ENCODE peak calls at places on chromosome 3, in eight cellular contexts. One of them, this sample, is unnamed.

GRCh38 chr3:155859859-155860258 is 5.6 kb upstream of the SLC33A1 start:
- DNase-seq in GM23338: no peak
- DNase-seq in stomach: no peak
- DNase-seq in SK-N-SH: peak; percentile 36
- DNase-seq in breast epithelium: no peak
- DNase-seq in HepG2: peak; percentile 44
- DNase-seq in HCT116: no peak
- DNase-seq in transverse colon: no peak
- DNase-seq in this sample: no peak

GRCh38 chr3:36738701-36739100 is 25.7 kb downstream of the DCLK3 start:
- DNase-seq in breast epithelium: no peak
- DNase-seq in SK-N-SH: no peak
- DNase-seq in GM23338: no peak
- DNase-seq in stomach: no peak
- DNase-seq in transverse colon: no peak
- DNase-seq in HCT116: no peak
- DNase-seq in HepG2: no peak
- DNase-seq in this sample: no peak

GRCh38 chr3:129975332-129976090 is 991 bp downstream of the TRH start:
- DNase-seq in breast epithelium: no peak
- DNase-seq in HCT116: no peak
- DNase-seq in transverse colon: peak; percentile 10
- DNase-seq in stomach: no peak
- DNase-seq in GM23338: peak; percentile 74
- DNase-seq in SK-N-SH: peak; percentile 76
- DNase-seq in HepG2: no peak
- DNase-seq in this sample: peak; percentile 37

GRCh38 chr3:111385971-111386495 is 156.0 kb upstream of the CD96 start:
- DNase-seq in SK-N-SH: no peak
- DNase-seq in transverse colon: no peak
- DNase-seq in GM23338: no peak
- DNase-seq in breast epithelium: no peak
- DNase-seq in stomach: no peak
- DNase-seq in HepG2: no peak
- DNase-seq in HCT116: no peak
- DNase-seq in this sample: no peak

GRCh38 chr3:16369247-16369646 is 104.2 kb downstream of the OXNAD1 start:
- DNase-seq in SK-N-SH: no peak
- DNase-seq in breast epithelium: no peak
- DNase-seq in transverse colon: no peak
- DNase-seq in HepG2: no peak
- DNase-seq in GM23338: peak; percentile 18
- DNase-seq in stomach: no peak
- DNase-seq in HCT116: no peak
- DNase-seq in this sample: no peak

GRCh38 chr3:57091471-57091870 is 31.0 kb downstream of the SPATA12 start:
- DNase-seq in SK-N-SH: no peak
- DNase-seq in GM23338: no peak
- DNase-seq in HepG2: no peak
- DNase-seq in stomach: no peak
- DNase-seq in transverse colon: no peak
- DNase-seq in HCT116: no peak
- DNase-seq in breast epithelium: no peak
- DNase-seq in this sample: no peak

GRCh38 chr3:12286504-12286903 is 2.4 kb upstream of the PPARG start:
- DNase-seq in GM23338: no peak
- DNase-seq in HepG2: no peak
- DNase-seq in SK-N-SH: no peak
- DNase-seq in HCT116: no peak
- DNase-seq in transverse colon: no peak
- DNase-seq in breast epithelium: no peak
- DNase-seq in stomach: no peak
- DNase-seq in this sample: no peak

GRCh38 chr3:15155840-15156360 is 50.1 kb upstream of the CAPN7 start:
- DNase-seq in breast epithelium: no peak
- DNase-seq in SK-N-SH: no peak
- DNase-seq in GM23338: no peak
- DNase-seq in transverse colon: no peak
- DNase-seq in HepG2: no peak
- DNase-seq in HCT116: no peak
- DNase-seq in stomach: no peak
- DNase-seq in this sample: no peak

GRCh38 chr3:128483657-128484403 is 9.2 kb downstream of the GATA2 start:
- DNase-seq in transverse colon: no peak
- DNase-seq in SK-N-SH: no peak
- DNase-seq in HepG2: no peak
- DNase-seq in GM23338: peak; percentile 66
- DNase-seq in stomach: no peak
- DNase-seq in HCT116: no peak
- DNase-seq in breast epithelium: no peak
- DNase-seq in this sample: no peak

GRCh38 chr3:151468284-151468917 is 7.5 kb upstream of the IGSF10 start:
- DNase-seq in HepG2: peak; percentile 63
- DNase-seq in breast epithelium: no peak
- DNase-seq in stomach: peak; percentile 48
- DNase-seq in HCT116: peak; percentile 73
- DNase-seq in SK-N-SH: peak; percentile 58
- DNase-seq in GM23338: peak; percentile 94
- DNase-seq in transverse colon: peak; percentile 31
- DNase-seq in this sample: peak; percentile 26

GRCh38 chr3:20683912-20684311 is 497.9 kb upstream of the SGO1 start:
- DNase-seq in stomach: no peak
- DNase-seq in SK-N-SH: no peak
- DNase-seq in HCT116: no peak
- DNase-seq in transverse colon: no peak
- DNase-seq in GM23338: no peak
- DNase-seq in breast epithelium: no peak
- DNase-seq in HepG2: no peak
- DNase-seq in this sample: no peak

GRCh38 chr3:193851416-193851815 is 258.4 kb downstream of the OPA1 start:
- DNase-seq in GM23338: no peak
- DNase-seq in breast epithelium: no peak
- DNase-seq in transverse colon: no peak
- DNase-seq in HCT116: no peak
- DNase-seq in stomach: no peak
- DNase-seq in SK-N-SH: no peak
- DNase-seq in HepG2: no peak
- DNase-seq in this sample: no peak

GRCh38 chr3:69032737-69033136 is 19.3 kb upstream of the EOGT start:
- DNase-seq in HepG2: no peak
- DNase-seq in transverse colon: no peak
- DNase-seq in GM23338: no peak
- DNase-seq in stomach: no peak
- DNase-seq in SK-N-SH: no peak
- DNase-seq in HCT116: no peak
- DNase-seq in breast epithelium: no peak
- DNase-seq in this sample: no peak

GRCh38 chr3:69032137-69032536 is 18.7 kb upstream of the EOGT start:
- DNase-seq in transverse colon: no peak
- DNase-seq in HCT116: no peak
- DNase-seq in SK-N-SH: peak; percentile 47
- DNase-seq in stomach: no peak
- DNase-seq in HepG2: no peak
- DNase-seq in breast epithelium: no peak
- DNase-seq in GM23338: no peak
- DNase-seq in this sample: no peak

GRCh38 chr3:69033470-69033869 is 18.7 kb downstream of the TMF1 start:
- DNase-seq in breast epithelium: no peak
- DNase-seq in HCT116: no peak
- DNase-seq in stomach: no peak
- DNase-seq in SK-N-SH: no peak
- DNase-seq in transverse colon: no peak
- DNase-seq in GM23338: no peak
- DNase-seq in HepG2: no peak
- DNase-seq in this sample: peak; percentile 20

GRCh38 chr3:69031635-69032034 is 18.2 kb upstream of the EOGT start:
- DNase-seq in HepG2: no peak
- DNase-seq in HCT116: no peak
- DNase-seq in transverse colon: no peak
- DNase-seq in GM23338: no peak
- DNase-seq in breast epithelium: no peak
- DNase-seq in stomach: no peak
- DNase-seq in SK-N-SH: no peak
- DNase-seq in this sample: no peak
- H3K27ac ChIP-seq in HepG2: no peak overlapping the region
- H3K27ac ChIP-seq in HCT116: no peak overlapping the region
- H3K27ac ChIP-seq in transverse colon: no peak overlapping the region
- H3K27ac ChIP-seq in GM23338: no peak overlapping the region
- H3K27ac ChIP-seq in breast epithelium: no peak overlapping the region
- H3K27ac ChIP-seq in stomach: no peak overlapping the region
- H3K27ac ChIP-seq in SK-N-SH: peak overlapping the region; percentile 91
- H3K27ac ChIP-seq in this sample: no peak overlapping the region

GRCh38 chr3:186998937-186999368 is 68.6 kb downstream of the ST6GAL1 start:
- DNase-seq in stomach: no peak
- DNase-seq in breast epithelium: no peak
- DNase-seq in GM23338: peak; percentile 96
- DNase-seq in HCT116: no peak
- DNase-seq in transverse colon: no peak
- DNase-seq in SK-N-SH: no peak
- DNase-seq in HepG2: no peak
- DNase-seq in this sample: no peak

GRCh38 chr3:186997061-186998054 is 67.0 kb downstream of the ST6GAL1 start:
- DNase-seq in HepG2: no peak
- DNase-seq in stomach: no peak
- DNase-seq in breast epithelium: no peak
- DNase-seq in transverse colon: no peak
- DNase-seq in GM23338: no peak
- DNase-seq in SK-N-SH: no peak
- DNase-seq in HCT116: no peak
- DNase-seq in this sample: no peak

GRCh38 chr3:186993940-186994670 is 63.8 kb downstream of the ST6GAL1 start:
- DNase-seq in transverse colon: no peak
- DNase-seq in stomach: no peak
- DNase-seq in HepG2: no peak
- DNase-seq in breast epithelium: no peak
- DNase-seq in SK-N-SH: no peak
- DNase-seq in GM23338: no peak
- DNase-seq in HCT116: no peak
- DNase-seq in this sample: no peak

GRCh38 chr3:186993210-186993782 is 63.0 kb downstream of the ST6GAL1 start:
- DNase-seq in transverse colon: no peak
- DNase-seq in SK-N-SH: no peak
- DNase-seq in breast epithelium: no peak
- DNase-seq in HepG2: no peak
- DNase-seq in GM23338: no peak
- DNase-seq in HCT116: no peak
- DNase-seq in stomach: no peak
- DNase-seq in this sample: no peak

GRCh38 chr3:186996356-186996755 is 66.0 kb downstream of the ST6GAL1 start:
- DNase-seq in SK-N-SH: no peak
- DNase-seq in GM23338: no peak
- DNase-seq in transverse colon: peak; percentile 54
- DNase-seq in breast epithelium: no peak
- DNase-seq in HCT116: no peak
- DNase-seq in HepG2: no peak
- DNase-seq in stomach: no peak
- DNase-seq in this sample: no peak
- TF ChIP-seq POLR2AphosphoS5 in SK-N-SH: no peak
- TF ChIP-seq POLR2AphosphoS5 in GM23338: no peak
- TF ChIP-seq POLR2AphosphoS5 in transverse colon: no peak
- TF ChIP-seq POLR2AphosphoS5 in breast epithelium: no peak
- TF ChIP-seq POLR2AphosphoS5 in HCT116: no peak
- TF ChIP-seq POLR2AphosphoS5 in HepG2: no peak
- TF ChIP-seq POLR2AphosphoS5 in stomach: peak; percentile 10
- TF ChIP-seq POLR2AphosphoS5 in this sample: no peak

GRCh38 chr3:127195417-127195816 is 2.5 kb downstream of the PRR23E start:
- DNase-seq in transverse colon: no peak
- DNase-seq in GM23338: no peak
- DNase-seq in breast epithelium: no peak
- DNase-seq in HepG2: no peak
- DNase-seq in stomach: no peak
- DNase-seq in HCT116: no peak
- DNase-seq in SK-N-SH: no peak
- DNase-seq in this sample: no peak

GRCh38 chr3:127194601-127195187 is 1.8 kb downstream of the PRR23E start:
- DNase-seq in HCT116: no peak
- DNase-seq in stomach: peak; percentile 22
- DNase-seq in transverse colon: no peak
- DNase-seq in SK-N-SH: no peak
- DNase-seq in breast epithelium: no peak
- DNase-seq in HepG2: no peak
- DNase-seq in GM23338: no peak
- DNase-seq in this sample: no peak

GRCh38 chr3:127197300-127198150 is 4.6 kb downstream of the PRR23E start:
- DNase-seq in breast epithelium: no peak
- DNase-seq in SK-N-SH: no peak
- DNase-seq in stomach: peak; percentile 18
- DNase-seq in transverse colon: no peak
- DNase-seq in HCT116: no peak
- DNase-seq in HepG2: peak; percentile 16
- DNase-seq in GM23338: no peak
- DNase-seq in this sample: no peak

GRCh38 chr3:127196002-127196401 is 3.1 kb downstream of the PRR23E start:
- DNase-seq in HCT116: no peak
- DNase-seq in stomach: no peak
- DNase-seq in breast epithelium: no peak
- DNase-seq in SK-N-SH: no peak
- DNase-seq in HepG2: no peak
- DNase-seq in GM23338: no peak
- DNase-seq in transverse colon: no peak
- DNase-seq in this sample: no peak

DNA sequence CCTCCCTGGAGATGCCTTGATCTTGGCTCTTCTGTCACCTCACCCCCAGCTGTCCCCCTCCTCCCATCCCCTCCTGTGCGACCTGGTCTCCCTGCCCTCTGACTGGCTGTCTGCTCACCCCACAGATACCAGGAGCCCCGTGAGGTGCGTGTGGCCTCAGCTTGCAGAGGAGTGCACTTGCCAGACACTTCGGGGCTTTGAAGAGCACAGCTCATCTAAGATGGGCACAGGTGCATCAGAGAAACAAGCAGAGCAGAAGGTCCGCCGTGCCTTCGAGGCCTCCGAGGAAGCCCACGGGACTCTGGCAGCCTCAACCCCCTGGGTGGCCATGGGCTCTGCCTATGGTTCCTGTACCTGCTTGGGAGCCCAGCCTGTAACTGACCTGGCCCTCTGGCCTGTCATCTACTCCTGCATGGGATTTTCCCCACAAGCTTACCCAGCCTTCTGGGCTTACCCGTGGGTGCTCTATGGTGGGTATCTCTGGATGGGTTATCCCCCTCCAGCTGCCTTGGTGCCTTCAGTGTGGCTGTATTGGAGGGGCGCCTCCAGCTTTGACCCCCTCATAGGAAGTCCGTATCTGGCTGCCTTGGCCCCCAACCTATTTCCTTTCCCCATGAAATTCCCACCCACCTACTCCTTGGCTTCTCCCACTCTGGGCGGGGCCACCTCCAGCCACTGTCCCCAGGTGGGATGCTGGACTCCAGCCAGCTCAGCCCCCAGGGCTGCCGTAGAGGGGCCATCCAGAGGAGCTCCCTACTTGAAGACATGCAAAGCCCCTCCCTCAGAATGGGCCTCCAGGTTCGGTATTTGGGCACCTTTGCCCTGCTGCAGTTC is 3.8 kb downstream of the PRR23E start:
- DNase-seq in HepG2: no peak
- DNase-seq in SK-N-SH: no peak
- DNase-seq in breast epithelium: no peak
- DNase-seq in HCT116: no peak
- DNase-seq in transverse colon: no peak
- DNase-seq in GM23338: no peak
- DNase-seq in stomach: peak; percentile 22
- DNase-seq in this sample: no peak
- H3K27ac ChIP-seq in HepG2: no peak overlapping the region
- H3K27ac ChIP-seq in SK-N-SH: no peak overlapping the region
- H3K27ac ChIP-seq in breast epithelium: no peak overlapping the region
- H3K27ac ChIP-seq in HCT116: no peak overlapping the region
- H3K27ac ChIP-seq in transverse colon: no peak overlapping the region
- H3K27ac ChIP-seq in GM23338: no peak overlapping the region
- H3K27ac ChIP-seq in stomach: no peak overlapping the region
- H3K27ac ChIP-seq in this sample: no peak overlapping the region

GRCh38 chr3:42652611-42653302 is 740 bp upstream of the ZBTB47 start:
- DNase-seq in SK-N-SH: peak; percentile 27
- DNase-seq in stomach: peak; percentile 81
- DNase-seq in transverse colon: peak; percentile 72
- DNase-seq in breast epithelium: peak; percentile 50
- DNase-seq in GM23338: no peak
- DNase-seq in HCT116: peak; percentile 69
- DNase-seq in HepG2: peak; percentile 29
- DNase-seq in this sample: peak; percentile 87
- TF ChIP-seq POLR2AphosphoS5 in SK-N-SH: peak; percentile 92
- TF ChIP-seq POLR2AphosphoS5 in stomach: peak; percentile 94
- TF ChIP-seq POLR2AphosphoS5 in transverse colon: peak; percentile 72
- TF ChIP-seq POLR2AphosphoS5 in breast epithelium: peak; percentile 30
- TF ChIP-seq POLR2AphosphoS5 in GM23338: no peak
- TF ChIP-seq POLR2AphosphoS5 in HCT116: peak; percentile 99
- TF ChIP-seq POLR2AphosphoS5 in HepG2: no peak
- TF ChIP-seq POLR2AphosphoS5 in this sample: peak; percentile 75

This sample was measured in HL-60.